ENCODE peak calls at places on chromosome 17, in nine cellular contexts. N is tibial artery, A is foreskin fibroblast, W is nephron progenitor cell, G is AG04449, U is RWPE2, F is WTC11, T is thyroid gland, S is GM23338. X is an unnamed sample.

GRCh38 chr17:77597421-77598240 is 360.9 kb upstream of the TNRC6C start:
- DNase-seq in N (no peak), A (no peak), W (no peak), G (no peak), U (peak; percentile 47), F (no peak), T (no peak), S (no peak), X (no peak)

GRCh38 chr17:75594499-75595283 is 7.1 kb downstream of the MYO15B start:
- DNase-seq in N (no peak), A (no peak), W (no peak), G (no peak), U (peak; percentile 64), F (no peak), T (no peak), S (no peak), X (no peak)

GRCh38 chr17:7340179-7340578 is 3.9 kb downstream of the ACAP1 start:
- DNase-seq in N (no peak), A (no peak), W (no peak), G (no peak), U (no peak), F (no peak), T (no peak), S (no peak), X (no peak)

GRCh38 chr17:79005063-79005861 is 4.3 kb downstream of the CANT1 start:
- DNase-seq in N (no peak), A (no peak), W (no peak), G (no peak), U (no peak), F (no peak), T (peak; percentile 54), S (no peak), X (no peak)

GRCh38 chr17:16314189-16314588 is 39.1 kb downstream of the CENPV start:
- DNase-seq in N (no peak), A (peak; percentile 41), W (no peak), G (no peak), U (no peak), F (no peak), T (no peak), S (no peak), X (no peak)

GRCh38 chr17:45397796-45398195 is 34.9 kb downstream of the ARHGAP27 start:
- DNase-seq in N (no peak), A (no peak), W (no peak), G (no peak), U (no peak), F (no peak), T (no peak), S (no peak), X (no peak)

GRCh38 chr17:14303343-14304221 is 2.7 kb downstream of the HS3ST3B1 start:
- DNase-seq in N (no peak), A (no peak), W (peak; percentile 59), G (no peak), U (no peak), F (peak; percentile 37), T (no peak), S (peak; percentile 76), X (peak; percentile 65)

GRCh38 chr17:75976175-75976848 is 2.7 kb downstream of the ACOX1 start:
- DNase-seq in N (no peak), A (no peak), W (no peak), G (no peak), U (no peak), F (no peak), T (no peak), S (no peak), X (no peak)

GRCh38 chr17:58590377-58590776 is 75.9 kb upstream of the MTMR4 start:
- DNase-seq in N (no peak), A (no peak), W (no peak), G (no peak), U (no peak), F (no peak), T (no peak), S (no peak), X (no peak)

GRCh38 chr17:58591455-58591854 is 77.0 kb upstream of the MTMR4 start:
- DNase-seq in N (no peak), A (no peak), W (no peak), G (no peak), U (no peak), F (no peak), T (no peak), S (peak; percentile 42), X (no peak)

GRCh38 chr17:58595194-58595792 is 80.9 kb upstream of the MTMR4 start:
- DNase-seq in N (no peak), A (no peak), W (no peak), G (no peak), U (no peak), F (no peak), T (no peak), S (peak; percentile 42), X (no peak)

GRCh38 chr17:58587713-58588117 is 73.3 kb upstream of the MTMR4 start:
- DNase-seq in N (peak; percentile 29), A (peak; percentile 12), W (peak; percentile 73), G (no peak), U (no peak), F (peak; percentile 77), T (peak; percentile 43), S (peak; percentile 79), X (no peak)

DNA sequence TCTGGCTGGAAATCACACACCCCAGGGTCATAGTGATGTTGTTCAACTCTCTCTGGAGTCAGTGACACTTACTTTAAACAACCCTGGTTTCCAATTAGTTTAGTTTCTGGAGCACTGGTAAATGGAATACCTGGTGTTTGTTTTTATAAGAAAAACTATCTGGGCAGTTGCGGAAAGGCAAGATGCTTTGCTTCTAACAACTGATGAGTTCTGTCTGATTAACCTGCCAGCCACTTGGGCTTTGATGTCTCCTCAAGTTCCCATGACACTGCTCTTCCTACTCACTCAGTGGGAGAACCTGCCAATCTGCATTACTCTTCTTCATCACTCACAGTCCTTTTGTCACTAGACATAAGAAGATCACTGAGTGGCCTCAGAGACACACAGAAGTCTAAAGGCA is 78.7 kb upstream of the MTMR4 start:
- DNase-seq in N (no peak), A (no peak), W (no peak), G (no peak), U (no peak), F (no peak), T (no peak), S (no peak), X (no peak)
- TF ChIP-seq CTCF in N (no peak), A (no peak), W (no peak), G (no peak), U (no peak), F (no peak), T (no peak), S (no peak), X (no peak)

GRCh38 chr17:205176-205538 is 23.7 kb upstream of the DOC2B start:
- DNase-seq in N (no peak), A (no peak), W (no peak), G (no peak), U (no peak), F (peak; percentile 5), T (no peak), S (no peak), X (no peak)

GRCh38 chr17:200604-200985 is 19.1 kb upstream of the DOC2B start:
- DNase-seq in N (no peak), A (no peak), W (no peak), G (no peak), U (no peak), F (peak; percentile 1), T (no peak), S (no peak), X (no peak)

GRCh38 chr17:204427-205175 is 23.2 kb upstream of the DOC2B start:
- DNase-seq in N (no peak), A (no peak), W (no peak), G (no peak), U (no peak), F (peak; percentile 7), T (no peak), S (no peak), X (no peak)

GRCh38 chr17:199806-200603 is 18.6 kb upstream of the DOC2B start:
- DNase-seq in N (no peak), A (no peak), W (no peak), G (no peak), U (no peak), F (peak; percentile 27), T (peak; percentile 32), S (no peak), X (no peak)

GRCh38 chr17:202501-202951 is 21.1 kb upstream of the DOC2B start:
- DNase-seq in N (no peak), A (no peak), W (no peak), G (no peak), U (no peak), F (peak; percentile 9), T (no peak), S (no peak), X (no peak)
- TF ChIP-seq CTCF in N (no peak), A (no peak), W (no peak), G (no peak), U (no peak), F (no peak), T (no peak), S (no peak), X (no peak)

GRCh38 chr17:5297245-5297644 is 15.2 kb downstream of the RABEP1 start:
- DNase-seq in N (no peak), A (no peak), W (no peak), G (no peak), U (no peak), F (no peak), T (no peak), S (no peak), X (no peak)
- TF ChIP-seq CTCF in N (no peak), A (no peak), W (no peak), G (no peak), U (no peak), F (no peak), T (no peak), S (no peak), X (no peak)

GRCh38 chr17:3848229-3848628 is 2.2 kb upstream of the NCBP3 start:
- DNase-seq in N (no peak), A (no peak), W (no peak), G (no peak), U (no peak), F (no peak), T (no peak), S (no peak), X (no peak)

GRCh38 chr17:3846739-3847670 is 959 bp upstream of the NCBP3 start:
- DNase-seq in N (no peak), A (no peak), W (no peak), G (no peak), U (no peak), F (no peak), T (no peak), S (no peak), X (no peak)

GRCh38 chr17:3845361-3845753 is 689 bp downstream of the NCBP3 start:
- DNase-seq in N (no peak), A (no peak), W (no peak), G (no peak), U (no peak), F (no peak), T (peak; percentile 40), S (no peak), X (no peak)

GRCh38 chr17:3845754-3846738 is at the start of gene NCBP3:
- DNase-seq in N (peak; percentile 85), A (peak; percentile 89), W (peak; percentile 94), G (peak; percentile 44), U (peak; percentile 83), F (peak; percentile 84), T (peak; percentile 88), S (peak; percentile 92), X (peak; percentile 95)

DNA sequence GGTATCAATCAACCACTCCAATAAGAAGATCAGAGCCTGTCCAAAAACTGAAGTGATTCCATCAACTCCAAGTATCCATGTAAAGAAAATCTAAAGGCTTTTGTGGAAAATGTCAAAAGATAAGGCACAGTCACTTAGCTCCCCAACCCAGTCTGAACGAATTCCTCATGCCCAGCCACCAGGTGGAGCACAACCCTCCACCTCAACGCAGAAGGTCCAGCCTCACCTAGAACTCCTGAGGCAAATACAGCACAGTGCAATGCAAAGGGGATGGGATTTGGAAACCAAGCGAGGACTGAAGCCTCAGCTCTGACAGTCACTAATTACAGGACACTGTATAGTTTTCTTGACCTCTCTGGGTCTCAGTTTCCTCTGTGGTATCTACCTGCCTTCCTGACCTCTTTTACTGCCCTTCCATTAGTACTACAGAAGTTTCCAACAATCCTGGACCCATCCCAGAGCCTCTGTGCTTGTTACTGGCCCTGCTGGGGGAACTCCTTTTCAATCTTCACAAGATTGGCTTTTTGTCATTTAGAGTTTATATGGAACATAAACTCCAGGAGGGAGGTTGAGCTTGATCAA is 2.0 kb downstream of the NCBP3 start:
- DNase-seq in N (no peak), A (no peak), W (peak; percentile 36), G (no peak), U (no peak), F (peak; percentile 67), T (no peak), S (peak; percentile 81), X (no peak)
- TF ChIP-seq CTCF in N (peak; percentile 21), A (peak; percentile 69), W (peak; percentile 47), G (peak; percentile 61), U (peak; percentile 78), F (peak; percentile 36), T (peak; percentile 30), S (peak; percentile 78), X (peak; percentile 70)